ENCODE peak calls at places on chromosomes 2 and 18, in six cellular contexts. M, B, G, R, U and K are unnamed samples.

GRCh38 chr2:241066893-241067341 is 35.2 kb downstream of the MTERF4 start:
- DNase-seq in B (no peak), G (no peak), U (no peak), R (no peak), M (peak; percentile 7), K (peak; percentile 13)

GRCh38 chr2:25514043-25514627 is 159.2 kb downstream of the DTNB start:
- DNase-seq in B (no peak), M (no peak), U (no peak), G (no peak), R (no peak), K (no peak)

GRCh38 chr2:100643906-100644501 is 81.2 kb downstream of the PDCL3 start:
- DNase-seq in G (no peak), U (no peak), M (no peak), B (no peak), R (no peak), K (no peak)

GRCh38 chr18:10715791-10716190 is 190.0 kb downstream of the NAPG start:
- DNase-seq in M (peak; percentile 58), B (peak; percentile 72), G (peak; percentile 90), U (peak; percentile 88), R (peak; percentile 9), K (peak; percentile 89)

GRCh38 chr2:104900608-104901007 is 46.7 kb downstream of the POU3F3 start:
- DNase-seq in U (no peak), B (no peak), M (no peak), G (no peak), R (no peak), K (no peak)

GRCh38 chr2:218019411-218020060 is 16.7 kb upstream of the TNS1 start:
- DNase-seq in U (no peak), B (no peak), G (no peak), M (no peak), R (no peak), K (no peak)

GRCh38 chr2:25201265-25201664 is 32.9 kb upstream of the POMC start:
- DNase-seq in B (no peak), G (no peak), U (no peak), R (no peak), M (peak; percentile 25), K (no peak)

GRCh38 chr2:167209784-167210183 is 321.5 kb downstream of the XIRP2 start:
- DNase-seq in R (peak; percentile 24), G (peak; percentile 81), M (no peak), B (peak; percentile 72), U (peak; percentile 53), K (peak; percentile 47)

GRCh38 chr18:76923485-76924085 is 101.2 kb downstream of the ZNF236 start:
- DNase-seq in U (peak; percentile 36), G (peak; percentile 12), R (no peak), B (no peak), M (peak; percentile 66), K (peak; percentile 31)

GRCh38 chr2:62362561-62362960 is 143.4 kb downstream of the TMEM17 start:
- DNase-seq in G (no peak), U (no peak), R (no peak), B (no peak), M (peak; percentile 41), K (no peak)

GRCh38 chr2:217812170-217812569 is 190.6 kb downstream of the TNS1 start:
- DNase-seq in U (no peak), M (no peak), R (no peak), B (no peak), G (no peak), K (no peak)

GRCh38 chr2:71483246-71483645 is 29.9 kb downstream of the DYSF start:
- DNase-seq in U (no peak), R (no peak), M (no peak), B (no peak), G (no peak), K (no peak)

GRCh38 chr2:86037141-86037794 is 68.4 kb downstream of the POLR1A start:
- DNase-seq in R (peak; percentile 95), B (peak; percentile 93), M (no peak), U (peak; percentile 98), G (peak; percentile 97), K (peak; percentile 89)

GRCh38 chr2:55025082-55025481 is 25.2 kb downstream of the RTN4 start:
- DNase-seq in G (no peak), M (no peak), U (peak; percentile 29), B (no peak), R (no peak), K (no peak)

GRCh38 chr18:48037481-48038271 is 107.2 kb upstream of the SMAD2 start:
- DNase-seq in R (no peak), U (no peak), M (no peak), B (no peak), G (no peak), K (peak; percentile 23)

GRCh38 chr2:216692636-216693413 is 2.5 kb downstream of the IGFBP5 start:
- DNase-seq in G (peak; percentile 52), U (no peak), R (no peak), M (peak; percentile 80), B (peak; percentile 84), K (peak; percentile 29)

GRCh38 chr2:165245081-165245480 is 5.9 kb downstream of the SCN2A start:
- DNase-seq in M (no peak), G (no peak), U (no peak), B (no peak), R (no peak), K (no peak)

GRCh38 chr2:65281626-65282351 is 54.2 kb downstream of the ACTR2 start:
- DNase-seq in G (peak; percentile 37), U (peak; percentile 44), R (no peak), B (no peak), M (no peak), K (peak; percentile 71)

GRCh38 chr2:189453998-189454397 is 12.7 kb downstream of the WDR75 start:
- DNase-seq in U (no peak), R (no peak), B (no peak), M (no peak), G (peak; percentile 5), K (no peak)

GRCh38 chr18:35605686-35606417 is 24.3 kb downstream of the GALNT1 start:
- DNase-seq in R (no peak), U (peak; percentile 40), B (peak; percentile 31), M (peak; percentile 26), G (no peak), K (peak; percentile 60)

GRCh38 chr18:79857082-79857661 is 59.4 kb downstream of the KCNG2 start:
- DNase-seq in R (no peak), U (peak; percentile 70), B (peak; percentile 60), M (no peak), G (peak; percentile 58), K (peak; percentile 73)

GRCh38 chr2:237616373-237617304 is 10.7 kb upstream of the LRRFIP1 start:
- DNase-seq in R (peak; percentile 83), M (peak; percentile 28), G (peak; percentile 91), B (peak; percentile 94), U (peak; percentile 96), K (peak; percentile 94)

GRCh38 chr2:181008418-181008817 is 28.0 kb downstream of the UBE2E3 start:
- DNase-seq in G (no peak), M (no peak), B (peak; percentile 18), R (no peak), U (no peak), K (no peak)

GRCh38 chr18:74064510-74064909 is 83.1 kb downstream of the FBXO15 start:
- DNase-seq in M (peak; percentile 2), B (no peak), G (no peak), U (no peak), R (no peak), K (no peak)

GRCh38 chr2:43233218-43234212 is 7.1 kb upstream of the ZFP36L2 start:
- DNase-seq in M (no peak), R (no peak), U (no peak), G (no peak), B (no peak), K (no peak)

GRCh38 chr2:145000376-145000775 is 480.5 kb upstream of the ZEB2 start:
- DNase-seq in M (no peak), B (no peak), U (no peak), G (peak; percentile 55), R (no peak), K (peak; percentile 59)

GRCh38 chr2:3432693-3433338 is 53.3 kb downstream of the TRAPPC12 start:
- DNase-seq in B (no peak), M (no peak), R (no peak), G (no peak), U (no peak), K (no peak)

GRCh38 chr18:55318864-55319516 is 269.0 kb downstream of the TCF4 start:
- DNase-seq in M (no peak), U (peak; percentile 73), G (peak; percentile 67), B (peak; percentile 87), R (peak; percentile 42), K (peak; percentile 70)

DNA sequence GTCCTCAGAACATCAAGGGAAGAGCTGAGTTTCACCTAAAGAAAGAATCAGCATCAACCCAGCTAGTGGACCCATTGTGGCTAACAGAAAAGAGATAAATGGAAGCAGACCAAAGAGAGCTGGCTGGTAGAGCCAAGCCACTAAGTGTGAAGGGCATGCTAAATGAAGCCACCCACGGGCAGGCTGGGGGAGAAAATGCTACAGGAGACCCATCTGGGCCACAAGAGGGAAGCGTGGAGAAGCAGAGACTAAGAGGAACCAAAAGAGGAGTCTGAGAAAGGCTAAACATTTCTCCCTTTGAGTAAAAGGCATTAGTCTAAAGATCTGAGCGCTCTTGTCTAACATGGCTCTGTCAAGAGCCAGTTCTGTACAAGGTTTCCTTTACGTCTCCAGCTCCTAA is 15.8 kb downstream of the CWC22 start:
- DNase-seq in G (no peak), B (no peak), M (peak; percentile 21), U (peak; percentile 24), R (no peak), K (peak; percentile 18)
- TF ChIP-seq CTCF in G (no peak), B (no peak), M (peak; percentile 50), U (peak; percentile 16), R (peak; percentile 28), K (peak; percentile 18)

GRCh38 chr2:52976132-52976949 is 791.3 kb upstream of the CHAC2 start:
- DNase-seq in M (peak; percentile 72), B (peak; percentile 44), U (peak; percentile 32), G (peak; percentile 38), R (no peak), K (peak; percentile 19)
- H3K4me3 ChIP-seq in M (no peak overlapping the region), B (no peak overlapping the region), U (no peak overlapping the region), G (no peak overlapping the region), R (no peak overlapping the region), K (no peak overlapping the region)

GRCh38 chr2:49772299-49772970 is 618.1 kb upstream of the FSHR start:
- DNase-seq in M (no peak), U (no peak), R (no peak), G (no peak), B (no peak), K (no peak)

DNA sequence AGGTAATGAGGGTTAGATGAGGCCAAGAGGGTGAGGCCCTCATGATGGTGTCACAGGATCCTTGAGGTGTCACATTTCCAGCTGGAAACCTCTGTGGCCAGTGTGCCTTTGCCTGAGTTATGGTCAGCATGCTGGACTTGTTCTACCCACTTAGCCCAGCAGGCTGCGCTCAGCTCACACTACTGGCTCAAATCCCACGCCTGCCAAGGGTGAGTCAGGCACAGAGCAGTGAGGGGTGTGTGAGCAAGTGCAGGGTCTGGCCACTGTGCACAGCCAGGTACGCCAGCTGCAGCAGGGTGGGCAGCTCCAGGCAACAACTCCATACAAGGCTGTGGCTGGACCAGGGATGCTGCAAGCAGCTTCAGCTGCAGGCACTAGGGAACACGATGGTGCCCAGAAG is 616.6 kb upstream of the FSHR start:
- DNase-seq in R (no peak), M (peak; percentile 36), U (peak; percentile 9), G (no peak), B (no peak), K (peak; percentile 14)
- TF ChIP-seq CTCF in R (peak; percentile 5), M (peak; percentile 40), U (peak; percentile 20), G (no peak), B (no peak), K (peak; percentile 13)

DNA sequence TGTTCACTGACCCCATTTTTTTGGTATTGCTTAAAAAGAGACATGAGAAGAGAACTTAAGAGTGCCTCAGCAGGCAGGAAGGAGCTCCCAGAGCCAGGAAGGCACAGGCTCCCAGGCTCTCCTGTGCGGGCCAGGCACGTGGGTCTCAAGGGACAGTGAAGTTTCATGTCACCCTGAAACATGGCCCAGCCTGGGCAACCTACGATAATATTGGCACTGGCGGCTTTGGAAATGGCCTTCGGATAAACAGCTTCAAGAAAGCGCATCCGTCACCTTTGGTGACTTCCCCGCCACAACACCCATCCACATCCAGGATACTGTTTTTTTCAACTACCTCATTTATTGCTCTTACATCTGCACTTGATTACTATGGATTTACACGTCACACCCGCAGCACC is 30.5 kb downstream of the PXDN start:
- DNase-seq in G (no peak), M (no peak), U (no peak), R (no peak), B (no peak), K (no peak)
- H3K4me3 ChIP-seq in G (no peak overlapping the region), M (no peak overlapping the region), U (no peak overlapping the region), R (no peak overlapping the region), B (no peak overlapping the region), K (no peak overlapping the region)